ENCODE peak calls at places on chromosomes 5 and 9, in ten cellular contexts. T is uterus; O is HFF-Myc; B is activated CD4-positive, alpha-beta T cell treated with anti-CD3 and anti-CD28 coated beads, Interleukin-2, amount 50 U/mL, for 4 hours; V is naive thymus-derived CD8-positive, alpha-beta T cell; U is adrenal gland; F is nephron progenitor cell; Y is adipocyte; K is WERI-Rb-1; P is HTR-8/SVneo. A is an unnamed sample.

GRCh38 chr5:93454896-93455295 is 126.1 kb downstream of the NR2F1-AS1 start:
- DNase-seq in U (no peak), P (no peak), V (no peak), Y (no peak), O (no peak), K (no peak), F (no peak), B (no peak), T (no peak), A (no peak)

GRCh38 chr5:79924936-79925893 is 65.8 kb downstream of the MTX3 start:
- DNase-seq in T (no peak), O (no peak), B (no peak), K (peak; percentile 64), P (no peak), Y (peak; percentile 32), F (no peak), V (peak; percentile 12), U (peak; percentile 32), A (no peak)

GRCh38 chr5:148005788-148006520 is 57.8 kb upstream of the SPINK5 start:
- DNase-seq in F (peak; percentile 6), V (no peak), B (no peak), U (no peak), Y (no peak), O (no peak), K (peak; percentile 17), P (no peak), T (no peak), A (no peak)

GRCh38 chr9:86946712-86947145 is 577 bp downstream of the GAS1 start:
- DNase-seq in T (no peak), O (no peak), V (no peak), U (peak; percentile 62), P (peak; percentile 3), K (peak; percentile 14), B (peak; percentile 20), Y (peak; percentile 73), F (peak; percentile 60), A (peak; percentile 57)

GRCh38 chr5:98795243-98795642 is 21.8 kb downstream of the RGMB start:
- DNase-seq in T (no peak), K (no peak), U (no peak), B (no peak), Y (no peak), P (no peak), F (no peak), V (no peak), O (no peak), A (no peak)

GRCh38 chr5:157630341-157630740 is 21.9 kb downstream of the SOX30 start:
- DNase-seq in B (no peak), P (no peak), Y (no peak), T (no peak), K (no peak), U (no peak), V (no peak), F (no peak), O (no peak), A (no peak)

GRCh38 chr5:25448646-25449045 is 803.9 kb upstream of the CDH10 start:
- DNase-seq in T (no peak), F (no peak), P (no peak), O (no peak), Y (no peak), U (no peak), V (no peak), K (no peak), B (no peak), A (no peak)

GRCh38 chr5:154482528-154483449 is 4.8 kb upstream of the HAND1 start:
- DNase-seq in U (no peak), K (no peak), O (no peak), B (no peak), P (no peak), F (peak; percentile 71), Y (no peak), V (no peak), T (no peak), A (no peak)

GRCh38 chr9:115524467-115525059 is 406.6 kb upstream of the TNC start:
- DNase-seq in B (no peak), Y (peak; percentile 85), K (peak; percentile 62), T (peak; percentile 20), O (peak; percentile 64), U (no peak), F (peak; percentile 43), P (peak; percentile 29), V (no peak), A (peak; percentile 3)

GRCh38 chr5:74122979-74123575 is 497.1 kb downstream of the ARHGEF28 start:
- DNase-seq in O (no peak), F (no peak), Y (no peak), T (no peak), K (peak; percentile 24), B (no peak), U (no peak), P (no peak), V (no peak), A (no peak)

GRCh38 chr9:110213413-110214044 is 5.6 kb upstream of the C9orf152 start:
- DNase-seq in Y (no peak), K (no peak), U (no peak), T (no peak), V (no peak), O (no peak), F (no peak), B (no peak), P (no peak), A (no peak)

GRCh38 chr5:112077180-112077579 is 320.2 kb upstream of the NREP start:
- DNase-seq in P (no peak), F (no peak), K (no peak), B (no peak), T (no peak), O (no peak), U (no peak), Y (peak; percentile 27), V (no peak), A (no peak)

GRCh38 chr5:149301744-149302380 is 30.2 kb downstream of the AFAP1L1 start:
- DNase-seq in T (no peak), V (no peak), Y (no peak), F (no peak), O (no peak), K (no peak), U (no peak), B (no peak), P (no peak), A (no peak)

GRCh38 chr9:125959980-125960619 is 212.9 kb downstream of the PBX3 start:
- DNase-seq in B (no peak), P (no peak), O (no peak), V (no peak), U (no peak), T (no peak), K (no peak), Y (no peak), F (no peak), A (no peak)

GRCh38 chr5:177469061-177469628 is 4.3 kb downstream of the DBN1 start:
- DNase-seq in K (no peak), O (no peak), T (no peak), U (no peak), Y (peak; percentile 27), B (no peak), P (no peak), F (no peak), V (no peak), A (no peak)

GRCh38 chr9:129483467-129484324 is 137.2 kb downstream of the C9orf50 start:
- DNase-seq in O (no peak), U (peak; percentile 96), B (no peak), Y (peak; percentile 99), F (peak; percentile 50), K (peak; percentile 69), P (peak; percentile 66), V (peak; percentile 23), T (peak; percentile 96), A (peak; percentile 42)

GRCh38 chr9:21470126-21470525 is 12.0 kb downstream of the IFNE start:
- DNase-seq in Y (no peak), B (no peak), P (no peak), K (no peak), V (no peak), T (no peak), U (no peak), F (no peak), O (no peak), A (no peak)

GRCh38 chr5:62582198-62582597 is 3.6 kb downstream of the LRRC70 start:
- DNase-seq in O (no peak), K (no peak), U (no peak), F (no peak), Y (no peak), T (no peak), V (no peak), P (no peak), B (no peak), A (no peak)

GRCh38 chr5:34736445-34737119 is 80.5 kb downstream of the RAI14 start:
- DNase-seq in V (no peak), O (no peak), B (no peak), Y (peak; percentile 49), U (no peak), K (no peak), F (no peak), T (no peak), P (no peak), A (no peak)

GRCh38 chr9:112310826-112311225 is 22.6 kb downstream of the PTBP3 start:
- DNase-seq in F (no peak), Y (no peak), K (peak; percentile 59), O (no peak), V (no peak), B (no peak), U (no peak), T (no peak), P (no peak), A (no peak)

GRCh38 chr5:126119894-126120442 is 303.2 kb upstream of the GRAMD2B start:
- DNase-seq in P (no peak), V (no peak), Y (peak; percentile 60), T (no peak), K (no peak), U (no peak), F (no peak), O (no peak), B (no peak), A (no peak)

GRCh38 chr5:67509402-67509801 is 312.8 kb upstream of the CD180 start:
- DNase-seq in P (no peak), U (no peak), O (no peak), Y (no peak), F (no peak), T (no peak), B (no peak), V (no peak), K (no peak), A (no peak)

GRCh38 chr9:16571127-16571848 is 299.2 kb downstream of the BNC2 start:
- DNase-seq in P (no peak), B (no peak), T (no peak), V (no peak), Y (no peak), U (no peak), F (no peak), K (no peak), O (no peak), A (no peak)

GRCh38 chr9:133727876-133728441 is 10.2 kb downstream of the SARDH start:
- DNase-seq in U (no peak), F (no peak), T (peak; percentile 12), O (no peak), Y (no peak), V (no peak), K (no peak), P (no peak), B (no peak), A (no peak)

GRCh38 chr5:124399426-124399961 is 346.9 kb downstream of the ZNF608 start:
- DNase-seq in T (no peak), U (no peak), B (no peak), F (no peak), Y (peak; percentile 39), P (no peak), O (no peak), V (no peak), K (no peak), A (no peak)

GRCh38 chr5:76546497-76547102 is 76.6 kb downstream of the F2RL2 start:
- DNase-seq in O (no peak), F (no peak), V (no peak), Y (no peak), T (no peak), K (no peak), B (peak; percentile 40), P (no peak), U (no peak), A (peak; percentile 45)

GRCh38 chr9:72880821-72881220 is 72.0 kb downstream of the ALDH1A1 start:
- DNase-seq in T (no peak), U (no peak), Y (no peak), K (no peak), F (no peak), B (no peak), O (no peak), P (no peak), V (no peak), A (no peak)

GRCh38 chr5:76691470-76692273 is 24.3 kb upstream of the F2R start:
- DNase-seq in O (peak; percentile 73), P (no peak), Y (peak; percentile 63), U (peak; percentile 24), B (no peak), F (peak; percentile 30), T (no peak), V (no peak), K (peak; percentile 12), A (no peak)